ENCODE peak calls at places on chromosomes 13 and 19, in six cellular contexts. One of them, this sample, is unnamed.

GRCh38 chr13:21310220-21310619 is 133.8 kb downstream of the MRPL57 start:
- DNase-seq in vagina: no peak
- DNase-seq in suprapubic skin: no peak
- DNase-seq in uterus: no peak
- DNase-seq in stomach: no peak
- DNase-seq in upper lobe of left lung: no peak
- DNase-seq in this sample: no peak

GRCh38 chr19:34766386-34766785 is 6.6 kb downstream of the ZNF599 start:
- DNase-seq in vagina: no peak
- DNase-seq in suprapubic skin: no peak
- DNase-seq in uterus: no peak
- DNase-seq in stomach: no peak
- DNase-seq in upper lobe of left lung: no peak
- DNase-seq in this sample: no peak

GRCh38 chr13:77029436-77029835 is 2.5 kb upstream of the FBXL3 start:
- DNase-seq in vagina: no peak
- DNase-seq in suprapubic skin: no peak
- DNase-seq in uterus: no peak
- DNase-seq in stomach: no peak
- DNase-seq in upper lobe of left lung: no peak
- DNase-seq in this sample: no peak

GRCh38 chr13:45882626-45883025 is 31.1 kb upstream of the SIAH3 start:
- DNase-seq in vagina: no peak
- DNase-seq in suprapubic skin: no peak
- DNase-seq in uterus: no peak
- DNase-seq in stomach: no peak
- DNase-seq in upper lobe of left lung: no peak
- DNase-seq in this sample: no peak

GRCh38 chr13:43087960-43088580 is 64.7 kb downstream of the DNAJC15 start:
- DNase-seq in vagina: no peak
- DNase-seq in suprapubic skin: no peak
- DNase-seq in uterus: no peak
- DNase-seq in stomach: no peak
- DNase-seq in upper lobe of left lung: no peak
- DNase-seq in this sample: no peak

GRCh38 chr13:38520041-38520440 is 166.8 kb upstream of the FREM2 start:
- DNase-seq in vagina: no peak
- DNase-seq in suprapubic skin: no peak
- DNase-seq in uterus: no peak
- DNase-seq in stomach: no peak
- DNase-seq in upper lobe of left lung: no peak
- DNase-seq in this sample: no peak

GRCh38 chr13:30466358-30466714 is 600 bp upstream of the HMGB1 start:
- DNase-seq in vagina: no peak
- DNase-seq in suprapubic skin: no peak
- DNase-seq in uterus: no peak
- DNase-seq in stomach: no peak
- DNase-seq in upper lobe of left lung: no peak
- DNase-seq in this sample: no peak

GRCh38 chr19:5128251-5128931 is 159.5 kb downstream of the KDM4B start:
- DNase-seq in vagina: no peak
- DNase-seq in suprapubic skin: no peak
- DNase-seq in uterus: peak; percentile 67
- DNase-seq in stomach: peak; percentile 71
- DNase-seq in upper lobe of left lung: no peak
- DNase-seq in this sample: peak; percentile 93

GRCh38 chr19:41902594-41902993 is 19.6 kb downstream of the ARHGEF1 start:
- DNase-seq in vagina: no peak
- DNase-seq in suprapubic skin: no peak
- DNase-seq in uterus: no peak
- DNase-seq in stomach: no peak
- DNase-seq in upper lobe of left lung: no peak
- DNase-seq in this sample: no peak

GRCh38 chr13:96481482-96481881 is 391.6 kb downstream of the HS6ST3 start:
- DNase-seq in vagina: no peak
- DNase-seq in suprapubic skin: no peak
- DNase-seq in uterus: no peak
- DNase-seq in stomach: no peak
- DNase-seq in upper lobe of left lung: no peak
- DNase-seq in this sample: no peak

GRCh38 chr19:15288146-15288963 is 44.0 kb downstream of the BRD4 start:
- DNase-seq in vagina: no peak
- DNase-seq in suprapubic skin: no peak
- DNase-seq in uterus: no peak
- DNase-seq in stomach: peak; percentile 41
- DNase-seq in upper lobe of left lung: no peak
- DNase-seq in this sample: peak; percentile 32

GRCh38 chr13:108419768-108420167 is 150.2 kb downstream of the TNFSF13B start:
- DNase-seq in vagina: no peak
- DNase-seq in suprapubic skin: no peak
- DNase-seq in uterus: no peak
- DNase-seq in stomach: no peak
- DNase-seq in upper lobe of left lung: no peak
- DNase-seq in this sample: no peak

GRCh38 chr19:16542894-16543498 is 759 bp upstream of the CHERP start:
- DNase-seq in vagina: no peak
- DNase-seq in suprapubic skin: no peak
- DNase-seq in uterus: no peak
- DNase-seq in stomach: no peak
- DNase-seq in upper lobe of left lung: no peak
- DNase-seq in this sample: no peak

GRCh38 chr19:32977269-32977668 is 5.2 kb downstream of the FAAP24 start:
- DNase-seq in vagina: no peak
- DNase-seq in suprapubic skin: no peak
- DNase-seq in uterus: no peak
- DNase-seq in stomach: peak; percentile 29
- DNase-seq in upper lobe of left lung: peak; percentile 28
- DNase-seq in this sample: no peak

GRCh38 chr13:30371649-30372265 is 50.5 kb upstream of the UBE2L5 start:
- DNase-seq in vagina: no peak
- DNase-seq in suprapubic skin: no peak
- DNase-seq in uterus: no peak
- DNase-seq in stomach: peak; percentile 71
- DNase-seq in upper lobe of left lung: peak; percentile 32
- DNase-seq in this sample: peak; percentile 46

GRCh38 chr13:109871018-109871370 is 84.6 kb upstream of the IRS2 start:
- DNase-seq in vagina: no peak
- DNase-seq in suprapubic skin: no peak
- DNase-seq in uterus: no peak
- DNase-seq in stomach: no peak
- DNase-seq in upper lobe of left lung: no peak
- DNase-seq in this sample: no peak

GRCh38 chr13:87052731-87053130 is 618.4 kb upstream of the SLITRK5 start:
- DNase-seq in vagina: no peak
- DNase-seq in suprapubic skin: no peak
- DNase-seq in uterus: no peak
- DNase-seq in stomach: no peak
- DNase-seq in upper lobe of left lung: no peak
- DNase-seq in this sample: no peak

GRCh38 chr13:86095351-86095750 is 296.1 kb upstream of the SLITRK6 start:
- DNase-seq in vagina: no peak
- DNase-seq in suprapubic skin: no peak
- DNase-seq in uterus: no peak
- DNase-seq in stomach: no peak
- DNase-seq in upper lobe of left lung: no peak
- DNase-seq in this sample: no peak

DNA sequence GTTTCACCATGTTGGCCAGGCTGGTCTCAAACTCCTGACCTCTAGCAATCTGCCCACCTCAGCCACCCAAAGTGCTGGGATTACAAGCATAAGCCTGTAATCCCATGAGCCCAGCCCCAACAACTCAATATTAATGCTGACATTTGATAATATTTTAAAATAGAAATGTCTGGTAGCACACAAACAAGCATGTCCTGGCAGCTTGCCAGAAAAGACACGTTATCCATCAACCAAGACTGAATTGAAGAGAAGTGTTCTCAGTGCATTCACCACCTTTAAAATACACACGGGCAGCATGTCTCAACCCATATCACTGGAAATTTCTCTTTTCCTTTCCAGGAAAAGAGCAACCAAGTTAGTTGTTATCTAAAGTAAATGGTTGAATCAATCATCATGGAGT is 25.2 kb downstream of the LHFPL6 start:
- DNase-seq in vagina: no peak
- DNase-seq in suprapubic skin: no peak
- DNase-seq in uterus: no peak
- DNase-seq in stomach: no peak
- DNase-seq in upper lobe of left lung: peak; percentile 31
- DNase-seq in this sample: no peak
- H3K4me1 ChIP-seq in vagina: peaks cover 28% of the 10 kb centered on the region
- H3K4me1 ChIP-seq in suprapubic skin: no peaks in the 10 kb centered on the region
- H3K4me1 ChIP-seq in uterus: no peaks in the 10 kb centered on the region
- H3K4me1 ChIP-seq in stomach: no peaks in the 10 kb centered on the region
- H3K4me1 ChIP-seq in upper lobe of left lung: peaks cover 7% of the 10 kb centered on the region
- H3K4me1 ChIP-seq in this sample: no peaks in the 10 kb centered on the region

GRCh38 chr19:11814707-11815050 is 606 bp downstream of the ZNF440 start:
- DNase-seq in vagina: no peak
- DNase-seq in suprapubic skin: no peak
- DNase-seq in uterus: no peak
- DNase-seq in stomach: no peak
- DNase-seq in upper lobe of left lung: no peak
- DNase-seq in this sample: peak; percentile 14

GRCh38 chr19:11813801-11814706 is at the start of gene ZNF440:
- DNase-seq in vagina: peak; percentile 94
- DNase-seq in suprapubic skin: peak; percentile 97
- DNase-seq in uterus: peak; percentile 96
- DNase-seq in stomach: peak; percentile 98
- DNase-seq in upper lobe of left lung: peak; percentile 98
- DNase-seq in this sample: peak; percentile 97
- TF ChIP-seq POLR2A in vagina: no peak
- TF ChIP-seq POLR2A in suprapubic skin: peak; percentile 79
- TF ChIP-seq POLR2A in uterus: peak; percentile 88
- TF ChIP-seq POLR2A in stomach: no peak
- TF ChIP-seq POLR2A in upper lobe of left lung: no peak
- TF ChIP-seq POLR2A in this sample: peak; percentile 94

DNA sequence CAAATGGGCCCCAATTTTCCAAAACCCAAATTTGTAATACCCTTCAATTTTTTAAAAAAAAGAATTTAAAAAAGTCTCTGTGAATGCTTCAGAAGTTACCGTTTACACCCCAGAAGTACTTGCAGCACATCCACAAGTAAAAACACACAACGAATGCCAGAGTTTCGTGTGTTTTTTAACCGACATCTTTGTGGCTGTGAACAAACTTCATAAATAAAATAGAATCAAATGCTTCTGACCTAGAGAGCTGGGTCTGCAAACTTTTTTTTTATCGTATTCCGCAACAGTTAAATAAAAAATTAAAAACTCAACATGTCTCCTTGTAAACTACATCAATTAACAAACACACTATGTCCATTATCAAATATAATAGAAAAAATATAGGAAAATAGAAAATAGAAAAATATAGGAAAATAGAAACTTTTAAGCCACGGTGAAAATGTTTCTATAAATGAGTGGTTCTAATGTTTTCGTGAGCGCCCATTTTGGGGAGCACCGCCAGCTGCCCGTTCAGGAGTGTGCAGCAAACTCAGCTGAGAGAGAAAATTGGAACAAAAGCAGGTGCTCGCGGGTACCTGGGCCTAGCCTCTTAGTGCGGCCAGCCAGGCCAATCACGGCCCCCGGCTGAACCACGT is 384 bp upstream of the PDX1 start:
- DNase-seq in vagina: no peak
- DNase-seq in suprapubic skin: no peak
- DNase-seq in uterus: no peak
- DNase-seq in stomach: no peak
- DNase-seq in upper lobe of left lung: no peak
- DNase-seq in this sample: peak; percentile 94
- H3K4me1 ChIP-seq in vagina: peaks cover 45% of the 10 kb centered on the region
- H3K4me1 ChIP-seq in suprapubic skin: peaks cover 60% of the 10 kb centered on the region
- H3K4me1 ChIP-seq in uterus: peaks cover 24% of the 10 kb centered on the region
- H3K4me1 ChIP-seq in stomach: peaks cover 62% of the 10 kb centered on the region
- H3K4me1 ChIP-seq in upper lobe of left lung: peaks cover 33% of the 10 kb centered on the region
- H3K4me1 ChIP-seq in this sample: peaks cover 36% of the 10 kb centered on the region

GRCh38 chr19:46283771-46284170 is 13.1 kb upstream of the HIF3A start:
- DNase-seq in vagina: no peak
- DNase-seq in suprapubic skin: no peak
- DNase-seq in uterus: no peak
- DNase-seq in stomach: no peak
- DNase-seq in upper lobe of left lung: peak; percentile 28
- DNase-seq in this sample: no peak
- TF ChIP-seq POLR2A in vagina: no peak
- TF ChIP-seq POLR2A in suprapubic skin: no peak
- TF ChIP-seq POLR2A in uterus: no peak
- TF ChIP-seq POLR2A in stomach: no peak
- TF ChIP-seq POLR2A in upper lobe of left lung: no peak
- TF ChIP-seq POLR2A in this sample: no peak

DNA sequence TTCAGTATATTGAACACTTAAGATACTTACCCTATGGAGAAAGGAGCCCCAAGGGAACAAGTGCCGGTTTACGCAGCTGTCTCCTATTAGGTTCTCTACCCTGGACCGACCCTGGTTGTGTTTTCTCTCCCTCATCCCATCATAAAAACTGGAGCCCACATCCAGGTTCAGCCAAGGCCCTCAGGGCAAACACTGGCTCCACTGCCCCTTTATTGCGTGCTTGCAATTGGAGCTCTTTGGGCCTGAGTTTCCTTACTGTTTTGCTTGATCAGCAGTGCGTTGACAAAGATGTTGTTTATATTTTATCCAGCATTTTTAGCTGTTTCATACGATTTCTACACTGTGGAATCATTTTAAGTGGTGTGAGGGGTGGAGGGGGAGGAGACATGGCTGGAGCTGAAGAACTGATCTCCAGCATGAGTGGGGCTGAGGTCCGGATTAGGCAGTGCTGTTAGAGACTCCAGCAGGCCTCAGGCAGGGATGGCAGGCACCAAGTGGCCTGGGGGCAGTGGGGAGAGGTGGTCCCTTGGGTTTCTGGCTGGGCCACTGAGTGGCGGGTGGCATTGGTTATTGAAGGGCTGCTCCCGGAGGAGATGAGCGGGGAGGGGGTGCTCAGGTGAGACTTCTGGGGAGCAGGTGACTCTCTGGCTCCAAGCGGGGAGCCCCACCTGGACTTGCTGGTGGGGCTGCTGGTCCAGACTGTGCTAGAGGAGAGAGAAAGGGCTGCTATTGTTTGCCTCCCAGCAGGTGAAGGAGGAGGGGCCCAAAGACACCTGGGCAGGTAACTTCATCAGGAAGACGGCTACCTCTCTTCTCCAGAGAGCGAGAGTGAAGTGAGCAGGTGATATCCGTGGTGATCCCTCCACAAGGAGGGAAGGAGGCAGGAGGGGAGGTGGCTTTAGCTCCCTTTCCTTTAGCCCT is 62.3 kb upstream of the RNF113B start:
- DNase-seq in vagina: no peak
- DNase-seq in suprapubic skin: no peak
- DNase-seq in uterus: no peak
- DNase-seq in stomach: no peak
- DNase-seq in upper lobe of left lung: no peak
- DNase-seq in this sample: no peak
- H3K4me1 ChIP-seq in vagina: no peaks in the 10 kb centered on the region
- H3K4me1 ChIP-seq in suprapubic skin: no peaks in the 10 kb centered on the region
- H3K4me1 ChIP-seq in uterus: no peaks in the 10 kb centered on the region
- H3K4me1 ChIP-seq in stomach: peaks cover 2% of the 10 kb centered on the region
- H3K4me1 ChIP-seq in upper lobe of left lung: no peaks in the 10 kb centered on the region
- H3K4me1 ChIP-seq in this sample: peaks cover 14% of the 10 kb centered on the region

GRCh38 chr19:18417250-18418033 is 1.8 kb upstream of the SSBP4 start:
- DNase-seq in vagina: no peak
- DNase-seq in suprapubic skin: peak; percentile 89
- DNase-seq in uterus: peak; percentile 86
- DNase-seq in stomach: no peak
- DNase-seq in upper lobe of left lung: peak; percentile 82
- DNase-seq in this sample: peak; percentile 63
- TF ChIP-seq POLR2A in vagina: no peak
- TF ChIP-seq POLR2A in suprapubic skin: peak; percentile 30
- TF ChIP-seq POLR2A in uterus: peak; percentile 66
- TF ChIP-seq POLR2A in stomach: no peak
- TF ChIP-seq POLR2A in upper lobe of left lung: no peak
- TF ChIP-seq POLR2A in this sample: no peak